ENCODE peak calls at places on chromosomes 6 and 20, in five cellular contexts. B is stimulated activated CD4-positive, alpha-beta T cell treated with anti-CD3 and anti-CD28 coated beads, Interleukin-12 subunit alpha, Interleukin-12 subunit beta, amount 100 ng/mL, for 4 hours; N is RPMI7951; K is lower leg skin; D is cardiac fibroblast. V is an unnamed sample.

GRCh38 chr6:118630067-118630466 is 21.3 kb downstream of the CEP85L start:
- DNase-seq in B (no peak), K (no peak), N (no peak), D (no peak), V (no peak)

GRCh38 chr6:165013701-165014100 is 295.7 kb downstream of the C6orf118 start:
- DNase-seq in D (no peak), N (no peak), K (no peak), B (no peak), V (no peak)

GRCh38 chr6:125888989-125889656 is 67.4 kb upstream of the HINT3 start:
- DNase-seq in B (no peak), N (peak; percentile 41), D (peak; percentile 72), K (no peak), V (no peak)

GRCh38 chr20:33719277-33719988 is 677 bp downstream of the PXMP4 start:
- DNase-seq in K (no peak), D (peak; percentile 6), B (no peak), N (no peak), V (no peak)

GRCh38 chr6:169953686-169954085 is 202.3 kb downstream of the ERMARD start:
- DNase-seq in D (no peak), B (no peak), N (no peak), K (peak; percentile 39), V (no peak)

GRCh38 chr6:160141001-160141726 is 19.5 kb downstream of the SLC22A1 start:
- DNase-seq in B (no peak), N (peak; percentile 65), K (no peak), D (peak; percentile 81), V (no peak)

GRCh38 chr6:4662886-4663285 is 113.3 kb upstream of the CDYL start:
- DNase-seq in B (no peak), N (no peak), K (peak; percentile 39), D (no peak), V (no peak)

GRCh38 chr6:170260686-170261085 is 30.2 kb downstream of the DLL1 start:
- DNase-seq in D (no peak), N (no peak), B (no peak), K (no peak), V (no peak)

GRCh38 chr20:5586720-5587119 is 163.5 kb upstream of the SHLD1 start:
- DNase-seq in B (no peak), K (no peak), N (no peak), D (no peak), V (no peak)

GRCh38 chr6:113089056-113089455 is 741.9 kb downstream of the RFPL4B start:
- DNase-seq in K (no peak), N (no peak), B (no peak), D (no peak), V (no peak)

GRCh38 chr6:124800222-124800621 is 162.0 kb upstream of the RNF217 start:
- DNase-seq in N (peak; percentile 9), D (no peak), B (no peak), K (no peak), V (no peak)

V was measured in Peyer's patch.